ENCODE peak calls at places on chromosomes 5 and 9, in four cellular contexts. L is K562, W is HepG2, I is GM12878. J is an unnamed sample.

GRCh38 chr9:92496401-92496800 is 14.1 kb upstream of the ASPN start:
- DNase-seq in L (no peak), W (no peak), I (no peak), J (no peak)

GRCh38 chr5:133523013-133523658 is 89.2 kb downstream of the FSTL4 start:
- DNase-seq in L (no peak), W (no peak), I (no peak), J (no peak)

GRCh38 chr5:57598756-57599155 is 116.1 kb upstream of the ACTBL2 start:
- DNase-seq in L (no peak), W (no peak), I (no peak), J (no peak)

GRCh38 chr9:37593877-37594448 is 1.6 kb upstream of the TOMM5 start:
- DNase-seq in L (no peak), W (no peak), I (no peak), J (no peak)

GRCh38 chr5:146426853-146427618 is 20.1 kb upstream of the TCERG1 start:
- DNase-seq in L (peak; percentile 34), W (peak; percentile 39), I (no peak), J (no peak)

GRCh38 chr5:160800375-160800774 is 51.6 kb downstream of the ATP10B start:
- DNase-seq in L (no peak), W (no peak), I (no peak), J (no peak)

GRCh38 chr9:69798737-69799136 is 21.9 kb upstream of the CFAP95 start:
- DNase-seq in L (no peak), W (peak; percentile 26), I (no peak), J (no peak)

GRCh38 chr9:12469084-12469483 is 224.1 kb upstream of the TYRP1 start:
- DNase-seq in L (no peak), W (no peak), I (no peak), J (no peak)

GRCh38 chr9:129619787-129620668 is 873 bp downstream of the C9orf50 start:
- DNase-seq in L (peak; percentile 82), W (no peak), I (no peak), J (no peak)

GRCh38 chr9:129624168-129624759 is 1.7 kb upstream of the NTMT1 start:
- DNase-seq in L (peak; percentile 59), W (peak; percentile 46), I (no peak), J (no peak)

GRCh38 chr9:129617167-129617566 is 3.7 kb downstream of the C9orf50 start:
- DNase-seq in L (peak; percentile 39), W (no peak), I (no peak), J (no peak)

GRCh38 chr9:129623331-129623730 is 2.4 kb upstream of the C9orf50 start:
- DNase-seq in L (no peak), W (no peak), I (no peak), J (no peak)

GRCh38 chr9:129620669-129621295 is at the start of gene C9orf50:
- DNase-seq in L (no peak), W (no peak), I (no peak), J (no peak)
- TF ChIP-seq EZH2 in L (no peak), W (no peak), I (no peak), J (peak; percentile 51)

DNA sequence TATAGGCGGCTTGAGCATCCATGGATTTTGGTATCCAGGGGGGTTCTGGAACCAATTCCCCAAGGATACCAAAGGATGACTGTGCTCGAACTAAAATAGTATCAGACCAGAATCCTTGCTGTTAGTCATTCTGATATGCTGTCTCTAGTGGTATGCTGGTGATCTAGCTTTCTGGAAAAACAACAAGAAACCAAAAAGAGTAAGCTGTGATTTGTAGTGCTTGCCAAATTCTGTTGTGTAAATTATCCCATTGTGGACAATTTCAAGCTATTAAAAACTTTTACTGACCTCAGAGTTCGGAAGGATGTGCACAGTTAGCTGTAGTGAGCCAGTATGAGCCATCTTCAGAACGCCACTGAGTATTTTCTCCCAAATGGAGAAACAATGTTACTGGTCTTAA is 99.0 kb upstream of the FBN2 start:
- DNase-seq in L (no peak), W (no peak), I (no peak), J (no peak)
- TF ChIP-seq BRCA1 in L (no peak), W (no peak), I (no peak), J (no peak)

DNA sequence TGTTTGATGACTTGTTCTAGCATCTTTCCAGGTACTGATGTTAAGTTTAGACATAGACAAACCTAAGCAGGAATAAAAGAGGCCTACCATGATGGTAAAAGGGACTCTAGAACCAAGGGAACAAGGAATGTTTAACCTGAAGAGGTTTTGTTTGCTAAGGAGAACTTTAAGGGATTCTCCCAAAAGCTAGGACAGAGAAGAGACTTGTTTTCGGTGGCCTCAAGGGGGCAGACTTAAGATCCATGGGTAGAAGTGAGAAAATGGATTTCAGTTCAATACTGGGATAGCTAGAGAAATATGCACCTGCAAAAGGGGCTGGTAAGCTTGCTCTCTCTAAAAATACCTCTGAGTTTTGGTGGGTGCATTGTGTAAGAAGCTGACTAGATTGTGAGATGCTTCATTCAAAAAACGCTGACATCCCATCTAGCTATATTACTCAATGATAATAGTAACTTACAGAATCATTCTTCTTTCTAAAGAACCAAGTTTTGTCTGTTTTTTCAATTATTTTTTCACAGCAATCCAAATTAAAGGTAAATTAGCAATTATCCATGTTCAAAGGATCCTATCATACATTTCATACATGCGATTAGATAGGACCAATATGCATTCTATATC is 5.5 kb upstream of the ADRB2 start:
- DNase-seq in L (no peak), W (peak; percentile 13), I (no peak), J (no peak)
- TF ChIP-seq MAX in L (no peak), W (no peak), I (no peak), J (no peak)

DNA sequence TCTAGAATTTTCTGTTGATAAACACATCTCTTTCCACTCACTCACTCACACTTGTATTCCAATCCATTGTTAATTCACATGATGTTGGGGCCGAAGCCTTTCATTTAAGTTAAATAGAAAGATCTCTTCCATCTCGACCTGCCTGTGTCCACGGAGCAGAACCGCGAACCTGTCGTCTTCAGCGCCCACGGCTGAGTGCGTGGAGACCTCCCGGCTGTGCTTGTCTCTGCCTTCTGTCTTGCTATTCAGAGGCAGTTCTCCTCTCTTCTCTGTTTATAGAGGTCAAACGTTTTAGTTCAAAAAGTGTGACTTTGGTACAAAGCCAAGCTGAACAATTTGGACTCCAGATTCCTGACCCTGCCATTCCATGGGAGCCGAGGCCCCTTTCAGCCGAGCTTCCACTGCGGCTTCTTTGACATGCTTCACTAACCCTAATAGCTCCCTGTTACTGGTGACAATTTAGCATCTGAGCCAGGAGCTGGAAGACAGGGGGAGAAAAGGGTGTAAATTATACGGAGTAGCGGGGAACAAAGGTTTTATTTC is 314.3 kb upstream of the IRX4 start:
- DNase-seq in L (no peak), W (no peak), I (no peak), J (no peak)
- TF ChIP-seq EZH2 in L (no peak), W (no peak), I (no peak), J (no peak)

GRCh38 chr9:91359734-91360470 is 1.8 kb downstream of the AUH start:
- DNase-seq in L (no peak), W (no peak), I (no peak), J (no peak)

GRCh38 chr9:91360551-91361293 is 996 bp downstream of the AUH start:
- DNase-seq in L (no peak), W (no peak), I (peak; percentile 21), J (no peak)

GRCh38 chr9:91362212-91362611 is 494 bp upstream of the AUH start:
- DNase-seq in L (no peak), W (no peak), I (no peak), J (no peak)

GRCh38 chr9:91364005-91364404 is 2.3 kb upstream of the AUH start:
- DNase-seq in L (no peak), W (no peak), I (no peak), J (no peak)

DNA sequence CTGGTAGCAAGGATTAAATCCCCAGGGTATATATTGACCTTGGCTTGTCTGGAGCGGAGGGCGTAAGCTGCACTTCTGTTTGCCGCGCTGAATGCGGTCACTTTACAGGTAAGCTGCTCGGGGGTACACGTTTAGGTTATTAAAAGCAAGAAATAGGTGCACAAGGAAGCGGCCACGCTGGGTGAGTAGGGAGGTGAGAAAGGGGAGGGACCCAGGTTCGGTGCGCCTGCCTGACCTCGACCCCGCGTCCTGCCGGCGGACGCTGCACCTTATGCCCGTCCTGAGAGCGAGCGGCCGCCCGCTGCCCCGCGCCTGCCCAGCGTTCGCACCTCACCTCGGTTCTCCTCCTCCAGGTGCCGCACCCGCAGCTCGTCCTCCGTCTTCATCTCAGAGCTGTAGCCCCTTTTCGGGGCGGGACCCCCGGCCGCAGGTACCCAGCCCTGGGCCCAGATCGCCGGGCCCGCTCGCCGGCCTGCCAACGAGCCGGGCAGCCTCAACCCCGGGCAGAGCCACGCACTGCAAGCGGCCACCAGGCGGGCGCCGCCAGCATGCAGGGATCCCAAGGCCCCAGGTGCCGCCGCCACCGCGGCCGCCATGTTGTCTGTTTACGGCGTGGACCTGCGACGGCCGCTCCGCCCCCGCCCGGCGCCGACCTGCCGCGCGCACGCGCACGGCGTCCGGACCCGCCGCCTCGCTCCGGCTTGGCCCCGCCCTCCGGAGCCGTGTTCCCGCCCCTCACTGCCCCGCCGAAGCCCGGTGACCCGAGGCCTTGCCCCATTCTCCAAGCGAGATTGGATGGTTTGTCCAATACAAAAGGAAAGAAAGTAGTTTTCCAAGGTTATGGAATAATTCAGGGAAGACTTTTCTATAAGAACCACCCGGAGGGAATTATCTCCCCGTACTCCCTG is at the start of gene AUH:
- DNase-seq in L (peak; percentile 96), W (peak; percentile 60), I (peak; percentile 41), J (peak; percentile 92)
- TF ChIP-seq BRCA1 in L (no peak), W (no peak), I (no peak), J (no peak)

GRCh38 chr9:137820161-137820855 is 57.3 kb upstream of the CACNA1B start:
- DNase-seq in L (no peak), W (no peak), I (no peak), J (no peak)
- TF ChIP-seq MAX in L (no peak), W (no peak), I (no peak), J (no peak)

DNA sequence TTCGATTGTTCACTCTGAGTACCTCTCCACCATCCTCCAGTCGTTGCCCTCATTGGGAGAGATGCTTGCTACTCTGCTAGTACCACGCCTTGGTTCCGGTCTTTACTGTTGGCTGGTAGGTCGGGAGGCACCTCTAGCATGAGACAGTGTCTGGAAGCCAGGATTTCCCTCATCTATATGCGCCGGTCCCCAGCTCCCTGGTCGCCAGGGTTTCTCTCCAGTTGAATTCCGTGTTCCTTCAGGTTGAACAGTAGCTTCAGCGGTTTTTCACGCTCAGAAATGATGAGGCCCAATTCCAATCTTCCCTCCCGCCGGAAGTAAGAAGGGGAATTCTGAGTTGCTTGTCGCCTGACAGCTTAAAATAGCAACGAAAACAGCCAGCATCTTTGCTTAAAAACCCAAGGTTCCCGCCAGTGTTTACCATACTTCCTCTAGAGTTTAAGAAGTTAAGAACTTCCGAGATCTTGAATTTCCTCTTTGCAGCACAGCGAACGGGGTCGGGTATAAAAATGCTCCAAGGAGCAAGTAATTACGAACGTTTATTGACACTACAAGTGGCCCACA is 1.3 kb upstream of the ST8SIA4 start:
- DNase-seq in L (no peak), W (no peak), I (no peak), J (no peak)
- TF ChIP-seq EZH2 in L (no peak), W (no peak), I (no peak), J (no peak)

GRCh38 chr9:79641055-79641454 is 69.3 kb downstream of the TLE4 start:
- DNase-seq in L (no peak), W (no peak), I (no peak), J (no peak)
- TF ChIP-seq BRCA1 in L (no peak), W (no peak), I (no peak), J (no peak)

GRCh38 chr9:115524467-115525059 is 406.6 kb upstream of the TNC start:
- DNase-seq in L (peak; percentile 8), W (peak; percentile 32), I (no peak), J (no peak)
- TF ChIP-seq MAX in L (no peak), W (no peak), I (no peak), J (no peak)